ENCODE peak calls at places on chromosomes 2 and 18, in six cellular contexts. G is mesothelial cell of epicardium, E is type B pancreatic cell, O is brain microvascular endothelial cell, B is fibroblast of lung, L is Peyer's patch. W is an unnamed sample.

GRCh38 chr2:26757873-26758789 is 6.0 kb upstream of the SLC35F6 start:
- DNase-seq in L (no peak), G (no peak), B (peak), E (no peak), O (peak), W (no peak)

GRCh38 chr2:201363857-201364560 is 6.9 kb upstream of the FLACC1 start:
- DNase-seq in O (peak), G (no peak), E (no peak), L (no peak), B (peak), W (no peak)

GRCh38 chr2:8238521-8239230 is 443.2 kb upstream of the ID2 start:
- DNase-seq in B (no peak), O (no peak), L (no peak), E (no peak), G (no peak), W (no peak)

GRCh38 chr2:85326406-85326945 is 1.3 kb downstream of the TGOLN2 start:
- DNase-seq in O (no peak), L (peak), G (no peak), B (no peak), E (no peak), W (no peak)

GRCh38 chr2:219448776-219449476 is 14.3 kb downstream of the SPEG start:
- DNase-seq in L (no peak), O (no peak), B (no peak), E (no peak), G (no peak), W (no peak)

GRCh38 chr2:227238242-227239237 is 74.1 kb downstream of the COL4A3 start:
- DNase-seq in O (peak), E (peak), B (peak), G (peak), L (peak), W (peak)

GRCh38 chr2:61320181-61320580 is 150.7 kb downstream of the USP34 start:
- DNase-seq in E (no peak), G (no peak), O (no peak), B (no peak), L (no peak), W (no peak)

GRCh38 chr18:24054130-24054529 is 39.6 kb downstream of the TTC39C start:
- DNase-seq in B (peak), L (no peak), O (no peak), G (no peak), E (no peak), W (no peak)

GRCh38 chr2:69582582-69583176 is 60.9 kb downstream of the AAK1 start:
- DNase-seq in E (no peak), O (peak), L (no peak), G (no peak), B (peak), W (no peak)

GRCh38 chr2:103738108-103738507 is 976.3 kb downstream of the TMEM182 start:
- DNase-seq in E (no peak), G (no peak), O (no peak), L (no peak), B (no peak), W (no peak)

GRCh38 chr2:234444888-234445287 is 52.0 kb downstream of the ARL4C start:
- DNase-seq in E (no peak), L (peak), B (peak), O (peak), G (no peak), W (no peak)

GRCh38 chr2:133636287-133636686 is 68.0 kb upstream of the NCKAP5 start:
- DNase-seq in G (no peak), E (no peak), O (no peak), L (no peak), B (no peak), W (no peak)

GRCh38 chr2:790634-791245 is 113.5 kb upstream of the TMEM18 start:
- DNase-seq in L (no peak), E (no peak), O (no peak), G (no peak), B (no peak), W (no peak)

GRCh38 chr2:128512664-128513415 is 194.2 kb upstream of the HS6ST1 start:
- DNase-seq in O (no peak), E (no peak), B (peak), G (no peak), L (no peak), W (no peak)

GRCh38 chr18:9135912-9136314 is 668 bp upstream of the ANKRD12 start:
- DNase-seq in L (no peak), O (no peak), E (peak), G (peak), B (no peak), W (no peak)

GRCh38 chr18:23141022-23141999 is 6.0 kb downstream of the CABLES1 start:
- DNase-seq in O (no peak), L (no peak), G (no peak), B (peak), E (no peak), W (peak)

GRCh38 chr2:189681903-189682302 is 7.4 kb downstream of the ANKAR start:
- DNase-seq in L (no peak), G (no peak), O (no peak), E (no peak), B (no peak), W (no peak)

GRCh38 chr2:236814558-236814957 is 244.9 kb downstream of the ACKR3 start:
- DNase-seq in G (no peak), B (no peak), O (no peak), E (no peak), L (no peak), W (no peak)

GRCh38 chr2:32715391-32715841 is 87.6 kb downstream of the TTC27 start:
- DNase-seq in L (no peak), E (no peak), O (no peak), G (no peak), B (no peak), W (no peak)

GRCh38 chr2:199806179-199806578 is 44.8 kb downstream of the FTCDNL1 start:
- DNase-seq in L (no peak), G (no peak), B (peak), O (peak), E (no peak), W (no peak)

GRCh38 chr2:169767243-169767888 is 31.3 kb upstream of the SSB start:
- DNase-seq in E (no peak), G (no peak), B (peak), L (peak), O (peak), W (peak)

GRCh38 chr2:172909454-172909853 is 166.2 kb upstream of the MAP3K20 start:
- DNase-seq in E (no peak), L (no peak), G (no peak), O (no peak), B (no peak), W (no peak)

GRCh38 chr2:121689356-121689755 is 40.1 kb upstream of the CLASP1 start:
- DNase-seq in B (peak), O (peak), L (no peak), E (peak), G (no peak), W (peak)

GRCh38 chr2:142042536-142043199 is 88.1 kb downstream of the LRP1B start:
- DNase-seq in B (no peak), E (no peak), L (no peak), G (no peak), O (no peak), W (no peak)

GRCh38 chr18:23605941-23606340 is 19.6 kb upstream of the NPC1 start:
- DNase-seq in L (no peak), O (no peak), G (no peak), E (no peak), B (no peak), W (no peak)

GRCh38 chr2:33340265-33340664 is 136.2 kb upstream of the RASGRP3 start:
- DNase-seq in B (peak), G (no peak), L (no peak), O (peak), E (no peak), W (no peak)

GRCh38 chr2:55949211-55949610 is 25.6 kb upstream of the EFEMP1 start:
- DNase-seq in G (no peak), E (no peak), L (no peak), O (no peak), B (no peak), W (no peak)

GRCh38 chr2:42973771-42974170 is 181.4 kb upstream of the HAAO start:
- DNase-seq in L (no peak), B (no peak), E (no peak), O (no peak), G (no peak), W (no peak)

DNA sequence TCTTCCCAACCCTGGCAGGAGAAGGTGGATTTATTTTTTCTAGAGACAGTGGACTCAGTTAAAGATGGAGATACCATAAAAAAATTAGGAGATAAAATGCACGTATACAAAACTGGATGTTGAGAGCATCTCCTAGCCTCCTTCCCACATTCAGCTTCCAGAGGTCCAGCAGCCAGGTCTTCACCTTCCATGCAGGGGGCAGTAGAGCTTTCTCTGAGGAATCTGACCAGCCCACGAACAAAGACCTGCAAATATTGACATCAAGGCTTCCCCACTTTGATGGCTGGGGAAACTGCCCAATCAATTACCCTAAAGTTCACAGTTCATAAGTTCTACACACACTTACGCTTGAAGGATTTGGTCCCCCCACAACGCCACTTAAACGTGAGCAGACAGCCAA is 24.5 kb downstream of the AQP4 start:
- DNase-seq in L (no peak), O (no peak), E (no peak), B (no peak), G (no peak), W (no peak)
- TF ChIP-seq CTCF in L (no peak), O (no peak), E (no peak), B (no peak), G (no peak), W (peak)

GRCh38 chr2:48218169-48218568 is 311.8 kb upstream of the STON1 start:
- DNase-seq in E (no peak), O (no peak), B (peak), G (no peak), L (no peak), W (no peak)

GRCh38 chr2:48221846-48222516 is 308.0 kb upstream of the STON1 start:
- DNase-seq in B (peak), L (no peak), O (no peak), E (no peak), G (no peak), W (no peak)

GRCh38 chr2:48219234-48219554 is 310.8 kb upstream of the STON1 start:
- DNase-seq in G (no peak), E (no peak), O (no peak), B (no peak), L (no peak), W (no peak)

GRCh38 chr2:48220463-48220862 is 309.5 kb upstream of the STON1 start:
- DNase-seq in L (no peak), E (no peak), O (no peak), G (no peak), B (no peak), W (no peak)

DNA sequence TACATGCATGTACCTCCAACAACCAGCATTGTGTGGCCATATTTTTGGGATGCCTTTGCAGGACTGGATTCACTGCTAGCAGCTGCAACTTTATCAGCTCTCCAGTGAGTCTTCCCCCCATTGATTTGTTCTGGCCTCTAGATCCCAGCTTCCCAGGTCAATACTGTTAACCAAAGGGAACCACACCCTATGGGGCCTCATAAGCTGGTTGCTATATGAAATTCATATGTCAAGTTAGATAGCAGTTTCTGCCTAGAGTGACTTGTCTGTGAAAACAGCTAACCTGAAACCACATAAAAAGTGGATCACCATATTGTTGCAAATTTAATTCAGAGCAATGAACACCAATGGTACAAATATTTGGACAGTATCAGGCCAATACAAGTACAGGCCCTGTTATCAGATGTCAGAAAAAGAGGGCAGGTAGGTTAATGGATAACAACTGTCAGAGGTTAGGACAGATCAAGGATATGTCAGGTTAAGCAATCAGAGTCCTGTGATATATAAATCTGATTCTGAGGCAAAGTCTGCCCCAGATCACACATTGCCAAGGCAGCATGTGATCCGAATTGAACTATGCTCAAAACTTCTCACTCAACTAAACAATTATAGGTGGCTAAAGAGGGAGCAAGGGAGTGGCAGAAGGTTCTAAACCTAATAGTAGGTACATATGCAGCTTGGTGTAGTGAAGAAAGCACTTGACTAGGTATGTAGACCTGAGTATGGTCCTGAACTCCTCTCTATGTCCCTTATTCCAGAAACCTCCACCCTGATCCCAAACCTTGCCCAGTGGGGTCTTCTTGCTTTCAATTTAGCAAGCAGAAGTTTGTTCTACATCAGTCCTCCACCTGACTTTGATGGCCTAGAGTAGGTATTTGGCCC is 310.2 kb upstream of the STON1 start:
- DNase-seq in G (no peak), L (no peak), O (no peak), E (no peak), B (no peak), W (no peak)
- TF ChIP-seq CTCF in G (no peak), L (no peak), O (no peak), E (no peak), B (no peak), W (no peak)

GRCh38 chr18:29873211-29873610 is 1169.3 kb downstream of the DSC3 start:
- DNase-seq in B (no peak), O (no peak), L (no peak), G (no peak), E (no peak), W (no peak)

GRCh38 chr18:29879763-29880162 is 1162.8 kb downstream of the DSC3 start:
- DNase-seq in E (no peak), O (no peak), L (no peak), B (no peak), G (no peak), W (no peak)

DNA sequence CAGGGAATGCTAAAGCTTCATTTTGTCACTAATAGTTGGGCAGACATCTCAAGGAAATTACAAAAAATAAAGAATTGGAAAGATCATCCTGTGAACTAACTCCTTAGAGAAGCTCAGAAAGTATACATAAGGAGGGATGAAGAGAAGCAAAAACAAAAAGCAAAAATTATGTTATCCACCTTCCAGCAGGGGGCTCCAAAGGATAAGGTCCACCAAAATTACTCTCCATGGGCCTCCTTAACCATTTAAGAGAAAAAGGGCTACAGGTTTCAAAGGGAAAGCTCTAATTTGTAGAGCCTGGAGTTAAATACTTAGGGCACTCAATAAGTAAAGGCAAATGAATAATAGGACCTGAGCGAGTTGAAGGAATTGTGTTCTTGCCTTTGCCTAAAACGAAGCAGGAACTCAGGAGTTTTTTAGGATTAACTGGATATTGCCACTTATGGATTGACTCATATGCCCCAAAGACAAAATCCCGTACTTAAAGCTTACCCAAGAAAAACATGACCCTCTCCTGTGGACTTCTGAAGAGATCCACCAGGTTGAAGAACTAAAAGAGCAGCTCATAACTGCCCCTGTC is 1167.9 kb downstream of the DSC3 start:
- DNase-seq in B (peak), L (no peak), O (no peak), E (no peak), G (no peak), W (no peak)
- TF ChIP-seq CTCF in B (peak), L (peak), O (peak), E (peak), G (peak), W (peak)

GRCh38 chr2:154443919-154444318 is 254.6 kb upstream of the KCNJ3 start:
- DNase-seq in G (no peak), E (no peak), L (no peak), O (no peak), B (no peak), W (no peak)

GRCh38 chr2:154437104-154437503 is 261.4 kb upstream of the KCNJ3 start:
- DNase-seq in B (no peak), O (no peak), E (no peak), G (no peak), L (no peak), W (no peak)

GRCh38 chr2:154439156-154439555 is 259.3 kb upstream of the KCNJ3 start:
- DNase-seq in O (no peak), L (no peak), G (no peak), E (no peak), B (no peak), W (no peak)
- TF ChIP-seq CTCF in O (peak), L (peak), G (no peak), E (peak), B (no peak), W (no peak)

GRCh38 chr2:17362956-17363355 is 155.3 kb downstream of the RAD51AP2 start:
- DNase-seq in O (no peak), L (no peak), B (no peak), E (no peak), G (no peak), W (no peak)
- TF ChIP-seq CTCF in O (no peak), L (no peak), B (no peak), E (no peak), G (no peak), W (no peak)

GRCh38 chr2:239328306-239329191 is 72.3 kb downstream of the HDAC4 start:
- DNase-seq in E (peak), L (peak), O (peak), G (no peak), B (peak), W (peak)
- TF ChIP-seq CTCF in E (no peak), L (peak), O (peak), G (no peak), B (no peak), W (no peak)

GRCh38 chr2:168114021-168114420 is 133.4 kb downstream of the STK39 start:
- DNase-seq in O (no peak), G (no peak), B (no peak), L (no peak), E (no peak), W (no peak)

GRCh38 chr2:168118733-168119518 is 128.5 kb downstream of the STK39 start:
- DNase-seq in E (no peak), L (no peak), G (no peak), B (peak), O (peak), W (peak)

GRCh38 chr2:168119519-168120141 is 127.8 kb downstream of the STK39 start:
- DNase-seq in O (peak), B (peak), G (no peak), L (no peak), E (no peak), W (peak)

GRCh38 chr2:168114619-168115018 is 132.8 kb downstream of the STK39 start:
- DNase-seq in E (no peak), O (no peak), G (no peak), L (no peak), B (no peak), W (peak)

DNA sequence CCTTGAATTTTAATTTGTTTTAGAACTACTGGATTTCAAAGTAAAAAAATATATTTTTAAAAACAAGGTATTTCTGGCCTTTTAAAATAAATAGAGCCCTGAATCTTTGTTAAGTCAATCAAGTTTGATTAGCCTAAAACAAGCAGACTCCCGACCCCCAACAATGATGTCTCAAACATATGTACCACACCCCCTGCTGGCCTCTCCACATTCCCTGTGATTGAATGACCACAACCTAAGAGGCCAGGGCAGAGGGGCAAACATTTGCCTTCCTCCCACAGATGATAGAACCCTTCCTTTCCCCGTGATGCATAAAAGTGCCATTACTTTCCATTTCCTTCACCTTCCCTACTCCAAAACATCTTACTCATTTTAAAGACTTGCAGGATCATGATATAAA is 130.9 kb downstream of the STK39 start:
- DNase-seq in L (no peak), E (no peak), G (no peak), O (peak), B (peak), W (peak)
- TF ChIP-seq CTCF in L (no peak), E (peak), G (no peak), O (peak), B (peak), W (peak)

W was measured in BE2C.